ENCODE peak calls at places on chromosomes 5 and 9, in five cellular contexts. One of them, this sample, is unnamed.

GRCh38 chr5:1104327-1105006 is 7.4 kb downstream of the SLC12A7 start:
- ATAC-seq in HepG2: no peak
- ATAC-seq in K562: no peak
- ATAC-seq in GM12878: peak; percentile 42
- ATAC-seq in upper lobe of left lung: no peak
- ATAC-seq in this sample: no peak

GRCh38 chr5:38329132-38329715 is 70.9 kb downstream of the EGFLAM start:
- ATAC-seq in HepG2: no peak
- ATAC-seq in upper lobe of left lung: no peak
- ATAC-seq in K562: no peak
- ATAC-seq in GM12878: no peak
- ATAC-seq in this sample: no peak

GRCh38 chr9:68462004-68462775 is 78.5 kb downstream of the TMEM252 start:
- ATAC-seq in GM12878: no peak
- ATAC-seq in upper lobe of left lung: no peak
- ATAC-seq in HepG2: no peak
- ATAC-seq in K562: no peak
- ATAC-seq in this sample: peak; percentile 54

GRCh38 chr5:132641241-132641723 is 16.7 kb upstream of the IL13 start:
- ATAC-seq in K562: no peak
- ATAC-seq in GM12878: peak; percentile 60
- ATAC-seq in HepG2: no peak
- ATAC-seq in upper lobe of left lung: no peak
- ATAC-seq in this sample: no peak

GRCh38 chr9:13352451-13352979 is 73.0 kb upstream of the MPDZ start:
- ATAC-seq in HepG2: no peak
- ATAC-seq in K562: no peak
- ATAC-seq in upper lobe of left lung: no peak
- ATAC-seq in GM12878: peak; percentile 79
- ATAC-seq in this sample: no peak

GRCh38 chr5:55597014-55597981 is 62.5 kb upstream of the PLPP1 start:
- ATAC-seq in HepG2: no peak
- ATAC-seq in upper lobe of left lung: peak; percentile 74
- ATAC-seq in K562: no peak
- ATAC-seq in GM12878: no peak
- ATAC-seq in this sample: peak; percentile 33

GRCh38 chr9:29691758-29692407 is 2118.6 kb upstream of the C9orf72 start:
- ATAC-seq in GM12878: peak; percentile 94
- ATAC-seq in upper lobe of left lung: no peak
- ATAC-seq in K562: no peak
- ATAC-seq in HepG2: peak; percentile 96
- ATAC-seq in this sample: no peak

GRCh38 chr9:8558176-8558575 is 758.6 kb upstream of the DMAC1 start:
- ATAC-seq in K562: no peak
- ATAC-seq in HepG2: no peak
- ATAC-seq in GM12878: no peak
- ATAC-seq in upper lobe of left lung: no peak
- ATAC-seq in this sample: no peak

GRCh38 chr9:93463638-93464248 is 10.4 kb upstream of the FAM120AOS start:
- ATAC-seq in upper lobe of left lung: no peak
- ATAC-seq in K562: no peak
- ATAC-seq in GM12878: peak; percentile 37
- ATAC-seq in HepG2: no peak
- ATAC-seq in this sample: no peak

GRCh38 chr9:111263116-111263515 is 66.9 kb downstream of the OR2K2 start:
- ATAC-seq in GM12878: no peak
- ATAC-seq in K562: no peak
- ATAC-seq in upper lobe of left lung: no peak
- ATAC-seq in HepG2: no peak
- ATAC-seq in this sample: no peak

GRCh38 chr9:35490910-35491465 is 1.1 kb downstream of the RUSC2 start:
- ATAC-seq in HepG2: no peak
- ATAC-seq in GM12878: no peak
- ATAC-seq in upper lobe of left lung: peak; percentile 0
- ATAC-seq in K562: peak; percentile 1
- ATAC-seq in this sample: no peak

GRCh38 chr5:7495133-7495521 is 99.2 kb downstream of the ADCY2 start:
- ATAC-seq in K562: no peak
- ATAC-seq in GM12878: no peak
- ATAC-seq in HepG2: no peak
- ATAC-seq in upper lobe of left lung: no peak
- ATAC-seq in this sample: peak; percentile 35

GRCh38 chr9:136119259-136120118 is 814 bp upstream of the TMEM250 start:
- ATAC-seq in HepG2: peak; percentile 74
- ATAC-seq in GM12878: peak; percentile 9
- ATAC-seq in K562: peak; percentile 3
- ATAC-seq in upper lobe of left lung: peak; percentile 62
- ATAC-seq in this sample: no peak

GRCh38 chr9:134537891-134538520 is 103.6 kb upstream of the COL5A1 start:
- ATAC-seq in upper lobe of left lung: peak; percentile 85
- ATAC-seq in K562: no peak
- ATAC-seq in HepG2: peak; percentile 27
- ATAC-seq in GM12878: no peak
- ATAC-seq in this sample: no peak

GRCh38 chr9:109483771-109484442 is 14.2 kb downstream of the PTPN3 start:
- ATAC-seq in GM12878: no peak
- ATAC-seq in upper lobe of left lung: no peak
- ATAC-seq in K562: no peak
- ATAC-seq in HepG2: no peak
- ATAC-seq in this sample: no peak

GRCh38 chr5:176927562-176927961 is 28.4 kb upstream of the HK3 start:
- ATAC-seq in GM12878: no peak
- ATAC-seq in K562: no peak
- ATAC-seq in upper lobe of left lung: no peak
- ATAC-seq in HepG2: no peak
- ATAC-seq in this sample: no peak

GRCh38 chr5:176921669-176922196 is 22.6 kb upstream of the HK3 start:
- ATAC-seq in K562: no peak
- ATAC-seq in HepG2: no peak
- ATAC-seq in upper lobe of left lung: no peak
- ATAC-seq in GM12878: no peak
- ATAC-seq in this sample: no peak

GRCh38 chr5:176918613-176919012 is 19.5 kb upstream of the HK3 start:
- ATAC-seq in K562: no peak
- ATAC-seq in HepG2: no peak
- ATAC-seq in upper lobe of left lung: no peak
- ATAC-seq in GM12878: no peak
- ATAC-seq in this sample: no peak

DNA sequence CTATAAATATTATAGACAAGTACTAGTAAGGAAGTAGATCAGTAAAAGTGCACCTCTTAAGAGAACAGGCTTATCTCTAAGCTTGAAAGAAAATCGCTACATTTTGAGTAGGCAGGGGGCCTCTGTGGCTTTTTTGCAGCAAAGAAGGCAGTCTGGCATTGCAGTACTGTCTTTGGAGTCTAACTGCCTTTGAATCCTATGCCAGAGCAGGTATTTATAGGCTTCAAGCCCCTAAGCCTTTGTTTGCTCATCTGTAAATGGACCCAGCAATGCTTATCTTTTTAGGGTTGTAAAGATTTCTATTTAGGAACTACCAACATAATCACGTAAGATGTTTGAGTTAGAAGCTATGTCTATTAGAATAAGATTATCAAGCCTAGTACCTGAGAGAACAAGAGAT is 23.7 kb upstream of the HK3 start:
- ATAC-seq in HepG2: no peak
- ATAC-seq in K562: no peak
- ATAC-seq in upper lobe of left lung: no peak
- ATAC-seq in GM12878: no peak
- ATAC-seq in this sample: no peak
- H3K36me3 ChIP-seq in HepG2: peaks cover 23% of the 10 kb centered on the region
- H3K36me3 ChIP-seq in K562: peaks cover 19% of the 10 kb centered on the region
- H3K36me3 ChIP-seq in upper lobe of left lung: no peaks in the 10 kb centered on the region
- H3K36me3 ChIP-seq in GM12878: no peaks in the 10 kb centered on the region
- H3K36me3 ChIP-seq in this sample: no peaks in the 10 kb centered on the region

DNA sequence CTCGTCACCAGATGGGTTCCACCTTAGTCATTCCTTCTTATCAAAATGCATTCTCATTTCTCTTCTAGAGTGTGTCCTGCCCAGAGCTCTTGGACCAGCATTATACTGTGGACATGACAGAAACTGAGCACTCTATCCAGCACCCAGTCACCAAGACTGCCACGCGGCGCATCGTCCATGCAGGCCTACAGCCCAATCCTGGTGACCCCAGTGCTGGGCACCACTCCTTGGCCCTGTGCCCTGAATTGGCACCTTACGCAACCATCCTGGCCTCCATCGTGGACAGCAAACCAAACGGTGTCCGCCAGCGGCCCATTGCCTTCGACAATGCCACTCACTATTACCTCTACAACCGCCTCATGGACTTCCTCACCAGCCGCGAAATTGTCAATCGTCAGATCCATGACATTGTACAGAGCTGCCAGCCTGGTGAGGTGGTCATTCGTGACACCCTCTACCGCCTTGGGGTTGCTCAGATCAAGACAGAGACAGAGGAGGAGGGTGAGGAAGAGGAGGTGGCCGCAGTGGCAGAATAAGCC is 34.6 kb downstream of the CSF1R start:
- ATAC-seq in upper lobe of left lung: no peak
- ATAC-seq in HepG2: no peak
- ATAC-seq in GM12878: no peak
- ATAC-seq in K562: no peak
- ATAC-seq in this sample: no peak
- H3K4me3 ChIP-seq in upper lobe of left lung: no peak overlapping the region
- H3K4me3 ChIP-seq in HepG2: no peak overlapping the region
- H3K4me3 ChIP-seq in GM12878: no peak overlapping the region
- H3K4me3 ChIP-seq in K562: no peak overlapping the region
- H3K4me3 ChIP-seq in this sample: no peak overlapping the region

DNA sequence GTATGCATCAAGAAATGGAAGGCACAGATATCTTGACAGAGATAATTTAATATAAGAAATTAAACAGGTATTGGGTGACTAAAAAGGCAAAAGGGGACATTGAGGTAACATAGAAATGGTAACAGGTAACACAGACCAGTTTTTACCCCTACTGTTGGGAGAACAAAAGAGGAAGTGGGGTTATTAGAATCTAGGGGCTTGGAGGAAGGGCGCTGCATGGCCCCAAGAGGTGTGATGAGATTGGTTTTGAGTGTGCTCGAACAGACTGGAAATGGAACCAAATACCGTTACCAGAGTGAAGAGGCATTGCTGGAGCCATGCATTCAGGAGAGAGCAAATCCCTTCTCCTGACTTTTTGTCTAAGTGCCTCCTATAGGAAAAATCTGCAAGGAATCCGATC is 193.9 kb downstream of the ALDH1A1 start:
- ATAC-seq in GM12878: no peak
- ATAC-seq in HepG2: no peak
- ATAC-seq in K562: no peak
- ATAC-seq in upper lobe of left lung: no peak
- ATAC-seq in this sample: no peak
- TF ChIP-seq EP300 in GM12878: no peak
- TF ChIP-seq EP300 in HepG2: no peak
- TF ChIP-seq EP300 in K562: no peak
- TF ChIP-seq EP300 in upper lobe of left lung: no peak
- TF ChIP-seq EP300 in this sample: no peak

GRCh38 chr5:179612577-179613459 is 10.7 kb downstream of the HNRNPH1 start:
- ATAC-seq in GM12878: peak; percentile 1
- ATAC-seq in upper lobe of left lung: no peak
- ATAC-seq in K562: peak; percentile 47
- ATAC-seq in HepG2: no peak
- ATAC-seq in this sample: no peak

GRCh38 chr5:179615203-179615602 is 8.3 kb downstream of the HNRNPH1 start:
- ATAC-seq in GM12878: no peak
- ATAC-seq in upper lobe of left lung: no peak
- ATAC-seq in HepG2: no peak
- ATAC-seq in K562: no peak
- ATAC-seq in this sample: no peak

GRCh38 chr5:179614745-179615144 is 8.7 kb downstream of the HNRNPH1 start:
- ATAC-seq in HepG2: no peak
- ATAC-seq in upper lobe of left lung: no peak
- ATAC-seq in K562: no peak
- ATAC-seq in GM12878: no peak
- ATAC-seq in this sample: no peak

GRCh38 chr5:179616002-179616594 is 7.4 kb downstream of the HNRNPH1 start:
- ATAC-seq in upper lobe of left lung: no peak
- ATAC-seq in GM12878: no peak
- ATAC-seq in K562: peak; percentile 1
- ATAC-seq in HepG2: no peak
- ATAC-seq in this sample: no peak

DNA sequence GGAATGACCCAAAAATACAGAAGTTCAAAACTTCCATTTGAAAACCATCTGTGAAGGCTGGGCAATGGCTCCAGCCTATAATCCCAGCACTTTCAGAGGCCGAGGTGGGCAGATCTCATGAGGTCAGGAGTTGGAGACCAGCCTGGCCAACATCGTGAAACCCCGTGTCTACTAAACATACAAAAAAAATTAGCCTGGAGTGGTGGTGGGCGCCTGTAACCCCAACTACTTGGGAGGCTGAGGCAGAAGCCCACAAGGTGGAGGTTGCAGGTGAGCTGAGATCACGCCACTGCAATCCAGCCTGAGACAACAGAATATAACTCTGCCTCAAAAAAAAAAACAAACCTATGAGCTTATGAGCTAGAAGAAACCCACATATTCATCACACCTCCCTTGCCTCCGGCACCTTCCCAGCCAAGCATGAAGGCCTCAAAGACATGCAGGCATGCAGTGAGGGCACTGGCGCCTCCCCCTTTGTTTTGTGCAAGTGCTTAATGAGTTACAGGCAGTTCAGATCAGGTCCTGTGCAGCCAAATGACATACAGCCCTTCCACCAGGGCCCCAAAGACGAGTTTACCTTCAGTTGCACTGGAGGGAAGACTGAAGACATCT is 9.9 kb downstream of the HNRNPH1 start:
- ATAC-seq in upper lobe of left lung: no peak
- ATAC-seq in HepG2: no peak
- ATAC-seq in GM12878: peak; percentile 11
- ATAC-seq in K562: peak; percentile 22
- ATAC-seq in this sample: no peak
- H3K36me3 ChIP-seq in upper lobe of left lung: peaks cover 86% of the 10 kb centered on the region
- H3K36me3 ChIP-seq in HepG2: peaks cover 90% of the 10 kb centered on the region
- H3K36me3 ChIP-seq in GM12878: peaks cover 36% of the 10 kb centered on the region
- H3K36me3 ChIP-seq in K562: peaks cover 93% of the 10 kb centered on the region
- H3K36me3 ChIP-seq in this sample: peaks cover 26% of the 10 kb centered on the region

GRCh38 chr5:61409568-61409967 is 77.5 kb downstream of the ZSWIM6 start:
- ATAC-seq in HepG2: no peak
- ATAC-seq in K562: no peak
- ATAC-seq in upper lobe of left lung: peak; percentile 74
- ATAC-seq in GM12878: peak; percentile 19
- ATAC-seq in this sample: no peak
- H3K4me3 ChIP-seq in HepG2: no peak overlapping the region
- H3K4me3 ChIP-seq in K562: no peak overlapping the region
- H3K4me3 ChIP-seq in upper lobe of left lung: no peak overlapping the region
- H3K4me3 ChIP-seq in GM12878: no peak overlapping the region
- H3K4me3 ChIP-seq in this sample: no peak overlapping the region